ENCODE peak calls at places on chromosomes 4 and X, in four cellular contexts. I is NB4, X is A549, J is adrenal gland. P is an unnamed sample.

GRCh38 chr4:141416677-141417363 is 196.1 kb downstream of the ZNF330 start:
- DNase-seq in I (no peak), X (no peak), J (no peak), P (no peak)

GRCh38 chrX:129058405-129058804 is 464.9 kb downstream of the SMARCA1 start:
- DNase-seq in I (no peak), X (peak), J (no peak), P (no peak)

GRCh38 chr4:112853662-112854256 is 195.7 kb upstream of the ANK2 start:
- DNase-seq in I (peak), X (no peak), J (no peak), P (no peak)

GRCh38 chr4:94451669-94452475 is at the start of gene PDLIM5:
- DNase-seq in I (peak), X (peak), J (peak), P (peak)

GRCh38 chrX:132258509-132258908 is 39.3 kb upstream of the RAP2C start:
- DNase-seq in I (peak), X (no peak), J (no peak), P (no peak)

GRCh38 chr4:6826781-6827508 is 44.4 kb downstream of the KIAA0232 start:
- DNase-seq in I (no peak), X (no peak), J (no peak), P (no peak)

GRCh38 chr4:80239480-80239879 is 27.0 kb upstream of the FGF5 start:
- DNase-seq in I (no peak), X (no peak), J (no peak), P (no peak)

GRCh38 chr4:13538427-13538973 is 5.8 kb downstream of the NKX3-2 start:
- DNase-seq in I (no peak), X (no peak), J (no peak), P (no peak)

GRCh38 chr4:148089624-148090023 is 352.6 kb downstream of the NR3C2 start:
- DNase-seq in I (no peak), X (no peak), J (no peak), P (no peak)

GRCh38 chr4:1825326-1825725 is 30.6 kb downstream of the LETM1 start:
- DNase-seq in I (no peak), X (no peak), J (no peak), P (no peak)

GRCh38 chr4:54238389-54238788 is 9.3 kb downstream of the PDGFRA start:
- DNase-seq in I (no peak), X (no peak), J (no peak), P (no peak)

GRCh38 chr4:41069838-41070237 is 144.5 kb downstream of the APBB2 start:
- DNase-seq in I (no peak), X (no peak), J (no peak), P (no peak)

DNA sequence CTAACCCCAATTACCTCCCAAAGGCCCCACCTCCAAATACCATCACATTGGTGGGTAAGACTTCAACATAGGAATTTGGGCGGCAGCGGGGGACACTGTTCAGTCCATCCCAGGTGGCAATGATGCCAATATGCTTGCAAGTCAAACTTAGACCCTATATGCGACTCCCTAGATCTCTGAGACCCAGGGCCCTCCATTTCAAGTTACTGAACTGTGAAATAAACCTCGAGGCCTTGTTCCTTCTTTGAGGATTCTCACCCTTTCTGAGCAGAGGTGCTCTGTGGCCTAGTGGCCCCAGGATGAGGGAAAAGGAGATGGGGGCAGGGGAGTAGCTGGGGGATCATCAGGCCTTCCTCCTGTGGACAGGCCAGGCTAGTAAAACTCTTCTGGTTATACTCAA is 44.7 kb downstream of the CNGA2 start:
- DNase-seq in I (no peak), X (no peak), J (no peak), P (no peak)
- TF ChIP-seq POLR2A in I (no peak), X (no peak), J (no peak), P (no peak)

GRCh38 chrX:136206916-136207315 is 44.3 kb downstream of the MAP7D3 start:
- DNase-seq in I (no peak), X (no peak), J (no peak), P (no peak)

GRCh38 chrX:136205882-136206281 is 45.3 kb downstream of the MAP7D3 start:
- DNase-seq in I (no peak), X (no peak), J (no peak), P (no peak)

GRCh38 chrX:136202889-136203288 is 48.3 kb downstream of the MAP7D3 start:
- DNase-seq in I (no peak), X (peak), J (no peak), P (no peak)

GRCh38 chrX:136203438-136203837 is 47.8 kb downstream of the MAP7D3 start:
- DNase-seq in I (no peak), X (no peak), J (no peak), P (no peak)

DNA sequence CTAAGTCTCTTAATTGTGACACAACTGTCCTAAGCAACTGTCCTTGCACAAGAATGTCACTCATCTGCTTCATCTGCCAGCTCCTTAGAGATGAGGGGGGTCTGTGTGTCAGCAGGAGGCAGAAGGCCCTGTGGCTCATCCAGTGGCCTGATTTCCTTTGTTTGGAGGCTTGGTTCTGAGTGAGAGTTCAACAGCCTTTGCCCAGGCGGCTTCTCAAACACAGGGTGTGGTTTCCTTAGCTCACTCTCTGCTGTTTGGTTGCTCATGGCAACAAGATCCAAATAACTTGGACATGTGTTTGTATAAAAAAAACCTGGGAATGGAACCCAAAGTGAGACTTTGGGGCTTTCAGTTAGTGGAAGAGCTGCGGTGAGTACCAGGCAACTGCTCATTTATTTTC is 46.6 kb downstream of the MAP7D3 start:
- DNase-seq in I (no peak), X (peak), J (peak), P (peak)
- TF ChIP-seq POLR2A in I (no peak), X (no peak), J (no peak), P (no peak)

GRCh38 chr4:181595711-181596110 is 647.5 kb upstream of the TENM3 start:
- DNase-seq in I (no peak), X (no peak), J (no peak), P (no peak)

GRCh38 chr4:181601118-181601517 is 642.1 kb upstream of the TENM3 start:
- DNase-seq in I (no peak), X (no peak), J (no peak), P (no peak)

GRCh38 chr4:181593703-181594102 is 649.5 kb upstream of the TENM3 start:
- DNase-seq in I (no peak), X (no peak), J (no peak), P (no peak)

GRCh38 chr4:181594188-181594587 is 649.0 kb upstream of the TENM3 start:
- DNase-seq in I (no peak), X (no peak), J (no peak), P (no peak)

DNA sequence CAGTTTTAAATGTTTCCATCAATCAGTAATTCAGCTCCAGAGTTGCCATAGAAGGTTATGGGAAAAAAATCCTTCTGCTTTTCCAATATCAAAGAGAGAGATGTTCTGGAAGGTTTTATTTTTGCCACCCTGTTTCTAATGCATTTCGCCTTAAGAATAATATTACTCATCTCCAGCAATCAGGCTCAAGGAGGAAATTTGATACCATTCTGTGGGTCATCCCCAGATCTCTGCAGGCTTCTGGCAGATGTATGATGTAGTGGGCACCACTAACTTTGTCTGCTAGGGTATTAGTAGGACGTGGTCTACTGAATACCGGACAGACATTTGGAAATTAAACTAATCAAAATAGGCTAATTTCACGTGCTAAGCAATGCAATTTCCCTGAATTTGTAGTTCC is 645.4 kb upstream of the TENM3 start:
- DNase-seq in I (no peak), X (no peak), J (no peak), P (no peak)
- TF ChIP-seq POLR2A in I (no peak), X (no peak), J (no peak), P (no peak)

GRCh38 chr4:87076690-87077358 is 142.0 kb downstream of the AFF1 start:
- DNase-seq in I (no peak), X (no peak), J (no peak), P (no peak)

GRCh38 chr4:87075876-87076275 is 141.1 kb downstream of the AFF1 start:
- DNase-seq in I (no peak), X (no peak), J (no peak), P (no peak)

GRCh38 chr4:87073570-87074470 is 139.0 kb downstream of the AFF1 start:
- DNase-seq in I (no peak), X (no peak), J (peak), P (no peak)

GRCh38 chr4:87071401-87071800 is 136.6 kb downstream of the AFF1 start:
- DNase-seq in I (no peak), X (no peak), J (no peak), P (no peak)

DNA sequence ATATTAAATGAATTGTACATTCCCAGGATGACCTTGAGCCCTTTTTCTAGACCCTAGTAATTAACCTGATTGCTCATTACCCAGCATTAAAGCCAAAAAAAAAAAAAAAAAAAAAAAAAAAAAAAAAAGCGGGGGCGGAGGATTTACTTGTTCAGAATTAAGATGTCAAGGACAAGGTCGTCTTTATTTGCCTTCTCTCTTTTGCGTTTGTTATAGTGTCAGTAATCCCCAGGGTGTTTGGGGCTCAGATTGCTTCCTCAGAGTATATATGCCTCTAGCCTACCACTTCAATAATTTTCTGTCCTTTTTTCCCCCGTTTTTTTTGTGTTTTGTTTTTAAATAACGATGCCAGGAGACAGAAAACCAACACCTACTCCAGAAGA is 138.4 kb downstream of the AFF1 start:
- DNase-seq in I (no peak), X (no peak), J (no peak), P (no peak)
- TF ChIP-seq POLR2A in I (no peak), X (no peak), J (no peak), P (no peak)

DNA sequence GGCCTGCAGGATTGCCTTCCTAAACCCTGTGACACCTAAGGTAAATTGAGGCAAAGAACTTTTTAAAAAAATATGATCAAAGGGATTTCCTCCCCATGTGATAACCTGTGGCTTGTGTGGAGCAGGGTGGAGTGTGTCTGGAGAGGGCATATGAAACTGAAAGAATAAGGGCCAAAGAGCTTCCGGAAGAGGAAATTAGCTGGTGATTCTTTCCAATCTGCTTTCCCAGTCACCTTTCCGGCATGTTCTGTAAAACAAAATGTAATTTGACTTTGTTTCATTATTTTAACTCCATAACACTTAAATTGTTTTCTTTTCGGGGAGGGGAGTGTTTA is 620 bp downstream of the XIAP start:
- DNase-seq in I (peak), X (no peak), J (peak), P (no peak)
- TF ChIP-seq POLR2A in I (peak), X (no peak), J (peak), P (no peak)